ENCODE peak calls at places on chromosomes 13 and 19, in eight cellular contexts. P is substantia nigra; J is thoracic aorta; O is iPS-NIHi11; V is CD4-positive, alpha-beta T cell; R is ovary; H is BJ; U is activated CD4-positive, alpha-beta T cell treated with anti-CD3 and anti-CD28 coated beads, Interleukin-2, amount 50 U/mL, for 48 hours. Q is an unnamed sample.
A peak's percentile ranks its signal among the peaks of the same experiment; 100 is the strongest.

GRCh38 chr19:19463348-19464117 is 51.8 kb downstream of the TSSK6 start:
- DNase-seq in P (peak; percentile 26), J (no peak), O (no peak), V (no peak), R (peak; percentile 66), H (no peak), U (no peak), Q (no peak)

GRCh38 chr19:43078311-43078710 is 4.2 kb downstream of the PSG2 start:
- DNase-seq in P (no peak), J (no peak), O (no peak), V (no peak), R (no peak), H (peak; percentile 79), U (no peak), Q (no peak)

GRCh38 chr13:30319703-30320102 is 12.4 kb upstream of the KATNAL1 start:
- DNase-seq in P (peak; percentile 9), J (no peak), O (no peak), V (no peak), R (no peak), H (no peak), U (no peak), Q (no peak)

GRCh38 chr19:2213799-2214198 is 22.3 kb downstream of the PLEKHJ1 start:
- DNase-seq in P (peak; percentile 23), J (no peak), O (no peak), V (no peak), R (no peak), H (no peak), U (no peak), Q (no peak)

GRCh38 chr13:39938591-39938990 is 283.1 kb downstream of the COG6 start:
- DNase-seq in P (no peak), J (no peak), O (no peak), V (no peak), R (no peak), H (no peak), U (no peak), Q (no peak)

GRCh38 chr19:4295972-4296771 is 6.0 kb downstream of the TMIGD2 start:
- DNase-seq in P (peak; percentile 61), J (no peak), O (peak; percentile 65), V (no peak), R (no peak), H (no peak), U (no peak), Q (no peak)

GRCh38 chr19:3360494-3361383 is 5.6 kb upstream of the NFIC start:
- DNase-seq in P (peak; percentile 79), J (no peak), O (no peak), V (peak; percentile 63), R (peak; percentile 79), H (no peak), U (peak; percentile 82), Q (peak; percentile 78)

GRCh38 chr19:48501446-48501960 is 10.1 kb downstream of the LMTK3 start:
- DNase-seq in P (no peak), J (no peak), O (peak; percentile 80), V (peak; percentile 56), R (no peak), H (no peak), U (peak; percentile 66), Q (peak; percentile 50)

GRCh38 chr19:14366529-14366928 is 14.7 kb upstream of the ADGRE5 start:
- DNase-seq in P (peak; percentile 32), J (peak; percentile 40), O (peak; percentile 83), V (peak; percentile 93), R (peak; percentile 31), H (no peak), U (peak; percentile 91), Q (peak; percentile 70)

GRCh38 chr13:39123578-39123977 is 85.3 kb downstream of the NHLRC3 start:
- DNase-seq in P (no peak), J (no peak), O (no peak), V (no peak), R (no peak), H (no peak), U (no peak), Q (no peak)

GRCh38 chr19:35963514-35963913 is 27.3 kb downstream of the LRFN3 start:
- DNase-seq in P (no peak), J (no peak), O (peak; percentile 79), V (peak; percentile 30), R (no peak), H (no peak), U (peak; percentile 57), Q (peak; percentile 67)

Q was measured in Kasumi-1.